ENCODE peak calls at places on chromosomes 2 and 18, in four cellular contexts. L is cardiac fibroblast, D is GM12864, R is neural crest cell. A is an unnamed sample.

GRCh38 chr2:15119722-15120175 is 441.4 kb downstream of the NBAS start:
- DNase-seq in D (no peak), L (no peak), R (no peak), A (no peak)

GRCh38 chr2:151029406-151030157 is 232.1 kb downstream of the RBM43 start:
- DNase-seq in L (peak; percentile 82), D (no peak), R (no peak), A (no peak)

GRCh38 chr2:39632871-39633270 is 32.8 kb upstream of the TMEM178A start:
- DNase-seq in D (no peak), R (no peak), L (peak; percentile 93), A (no peak)

GRCh38 chr2:19607400-19607799 is 249.0 kb upstream of the OSR1 start:
- DNase-seq in L (peak; percentile 47), D (no peak), R (no peak), A (no peak)

GRCh38 chr2:75064691-75065396 is 106.4 kb downstream of the POLE4 start:
- DNase-seq in D (peak; percentile 27), R (peak; percentile 67), L (peak; percentile 69), A (peak; percentile 62)

GRCh38 chr18:28125051-28125450 is 51.9 kb downstream of the CDH2 start:
- DNase-seq in L (peak; percentile 39), D (no peak), R (no peak), A (no peak)

GRCh38 chr2:96882230-96882629 is 12.3 kb upstream of the SEMA4C start:
- DNase-seq in L (no peak), R (no peak), D (no peak), A (no peak)

GRCh38 chr18:63320690-63321265 is 1.2 kb upstream of the BCL2 start:
- DNase-seq in L (peak; percentile 45), D (no peak), R (peak; percentile 18), A (peak; percentile 58)

GRCh38 chr2:234703258-234703657 is 206.4 kb upstream of the ARL4C start:
- DNase-seq in D (no peak), R (no peak), L (no peak), A (no peak)

GRCh38 chr2:17830053-17831034 is 14.1 kb downstream of the MSGN1 start:
- DNase-seq in L (peak; percentile 76), D (no peak), R (peak; percentile 89), A (peak; percentile 75)

GRCh38 chr2:85840091-85840490 is 48.7 kb downstream of the ST3GAL5 start:
- DNase-seq in R (no peak), D (no peak), L (no peak), A (no peak)

GRCh38 chr2:197054437-197054836 is 127.9 kb upstream of the PGAP1 start:
- DNase-seq in R (no peak), D (no peak), L (peak; percentile 7), A (no peak)

GRCh38 chr18:12254820-12255511 is 805 bp downstream of the CIDEA start:
- DNase-seq in L (no peak), R (no peak), D (no peak), A (no peak)

GRCh38 chr2:165390875-165391274 is 78.6 kb upstream of the CSRNP3 start:
- DNase-seq in R (no peak), L (no peak), D (no peak), A (no peak)

GRCh38 chr2:54722641-54723299 is 692 bp upstream of the EML6 start:
- DNase-seq in D (no peak), L (peak; percentile 75), R (no peak), A (peak; percentile 14)

GRCh38 chr2:7900593-7900992 is 781.3 kb upstream of the ID2 start:
- DNase-seq in R (no peak), D (no peak), L (no peak), A (no peak)

GRCh38 chr18:42707080-42707479 is 408.4 kb downstream of the RIT2 start:
- DNase-seq in R (no peak), D (no peak), L (no peak), A (no peak)

GRCh38 chr2:73489053-73489452 is 103.4 kb downstream of the ALMS1 start:
- DNase-seq in R (no peak), D (peak; percentile 10), L (no peak), A (peak; percentile 31)

GRCh38 chr2:124978597-124978996 is 953.5 kb downstream of the CNTNAP5 start:
- DNase-seq in R (no peak), D (no peak), L (no peak), A (no peak)

GRCh38 chr2:1600191-1601063 is 143.9 kb downstream of the PXDN start:
- DNase-seq in L (no peak), R (no peak), D (no peak), A (no peak)

GRCh38 chr2:57207191-57207590 is 839.4 kb upstream of the VRK2 start:
- DNase-seq in D (no peak), L (peak; percentile 15), R (no peak), A (no peak)

GRCh38 chr2:100205128-100205527 is 62.7 kb upstream of the AFF3 start:
- DNase-seq in L (no peak), R (no peak), D (no peak), A (no peak)

GRCh38 chr18:2655954-2656236 is 369 bp downstream of the SMCHD1 start:
- DNase-seq in L (no peak), R (no peak), D (no peak), A (no peak)

GRCh38 chr18:2656237-2657042 is 914 bp downstream of the SMCHD1 start:
- DNase-seq in L (peak; percentile 45), D (no peak), R (no peak), A (no peak)

GRCh38 chr18:2654105-2654827 is 1.3 kb upstream of the SMCHD1 start:
- DNase-seq in L (peak; percentile 26), D (no peak), R (no peak), A (no peak)

GRCh38 chr18:2654828-2655152 is 736 bp upstream of the SMCHD1 start:
- DNase-seq in R (no peak), D (no peak), L (no peak), A (no peak)

DNA sequence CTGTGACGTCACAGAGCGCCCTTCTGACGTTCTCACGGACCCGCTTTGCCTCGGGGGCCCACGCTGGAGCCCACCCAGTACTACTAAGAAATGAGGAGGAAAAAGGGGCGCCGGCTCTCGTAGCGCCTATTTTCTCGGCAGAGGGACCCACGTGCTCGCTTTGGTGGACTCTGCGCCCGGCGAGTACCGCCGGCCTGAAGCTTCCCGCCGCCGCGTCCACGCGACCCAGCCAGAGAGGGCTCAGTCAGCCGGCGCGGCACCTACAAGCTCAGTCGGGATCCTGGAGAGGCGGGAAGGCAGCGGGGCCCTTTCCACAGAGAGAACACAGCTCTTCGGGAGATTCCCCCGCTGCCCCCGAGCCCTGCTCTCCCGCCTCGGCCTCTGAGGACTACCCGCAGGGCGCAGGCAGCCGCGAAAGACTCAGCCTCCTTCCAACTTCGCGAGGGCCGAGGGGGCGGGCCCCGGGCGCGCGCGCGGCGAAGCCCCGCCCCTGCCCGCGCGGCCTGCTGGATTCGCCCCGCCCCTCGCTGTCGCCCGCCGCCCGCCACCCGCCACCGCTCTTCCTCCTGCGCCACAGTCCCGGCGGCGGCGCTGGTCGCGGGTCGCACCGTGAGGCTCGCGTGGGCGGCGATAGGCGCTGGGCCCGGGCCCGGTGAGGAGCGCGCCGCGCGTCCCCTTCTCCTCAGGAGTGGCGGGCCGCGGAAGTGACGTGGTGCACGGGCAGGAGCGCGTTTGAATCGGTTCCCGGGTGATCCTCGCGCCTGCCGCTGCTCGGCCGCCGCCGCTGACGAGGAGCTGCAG is at the start of gene SMCHD1:
- DNase-seq in L (peak; percentile 74), D (no peak), R (peak; percentile 72), A (peak; percentile 90)
- TF ChIP-seq CTCF in L (no peak), D (no peak), R (no peak), A (peak; percentile 5)

GRCh38 chr2:78861546-78861945 is 164.0 kb upstream of the REG3G start:
- DNase-seq in R (no peak), D (no peak), L (peak; percentile 1), A (peak; percentile 13)
- TF ChIP-seq CTCF in R (peak; percentile 69), D (peak; percentile 33), L (peak; percentile 19), A (peak; percentile 26)

GRCh38 chr2:30686000-30686399 is 121.2 kb downstream of the CAPN13 start:
- DNase-seq in L (no peak), D (no peak), R (peak; percentile 15), A (no peak)
- TF ChIP-seq CTCF in L (peak; percentile 30), D (peak; percentile 47), R (no peak), A (no peak)

GRCh38 chr2:172996387-172996961 is 79.2 kb upstream of the MAP3K20 start:
- DNase-seq in D (no peak), L (peak; percentile 53), R (no peak), A (no peak)

GRCh38 chr2:172993924-172994717 is 81.5 kb upstream of the MAP3K20 start:
- DNase-seq in L (no peak), D (no peak), R (no peak), A (no peak)

GRCh38 chr2:172998547-172998946 is 77.1 kb upstream of the MAP3K20 start:
- DNase-seq in D (no peak), R (no peak), L (no peak), A (no peak)

GRCh38 chr2:172997031-172997430 is 78.6 kb upstream of the MAP3K20 start:
- DNase-seq in D (no peak), R (no peak), L (peak; percentile 28), A (no peak)

GRCh38 chr2:172995323-172996244 is 80.1 kb upstream of the MAP3K20 start:
- DNase-seq in L (peak; percentile 85), R (no peak), D (no peak), A (no peak)
- TF ChIP-seq CTCF in L (peak; percentile 14), R (no peak), D (no peak), A (no peak)

GRCh38 chr18:10490401-10491289 is 35.2 kb upstream of the NAPG start:
- DNase-seq in D (peak; percentile 52), R (no peak), L (no peak), A (peak; percentile 70)
- TF ChIP-seq CTCF in D (peak; percentile 79), R (peak; percentile 34), L (no peak), A (peak; percentile 41)

DNA sequence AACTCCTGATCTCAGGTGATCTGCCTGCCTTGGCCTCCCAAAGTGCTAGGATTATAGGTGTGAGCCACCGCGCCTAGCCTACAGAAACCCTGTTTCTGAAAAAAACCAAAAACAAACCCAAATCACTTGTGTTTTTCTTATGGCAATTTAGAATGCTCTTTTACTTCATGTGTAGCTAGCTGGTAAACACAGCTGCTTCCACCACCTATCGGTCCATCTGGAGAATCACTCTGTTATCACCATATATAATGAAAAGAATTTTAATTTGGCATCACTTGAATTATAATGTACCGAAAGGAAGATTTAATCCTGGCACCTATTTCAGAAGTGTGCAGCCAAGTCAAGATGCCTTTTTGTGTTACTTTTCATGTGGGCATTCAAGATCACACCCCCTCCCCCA is 86.5 kb upstream of the ITGB6 start:
- DNase-seq in R (no peak), L (no peak), D (no peak), A (no peak)
- TF ChIP-seq CTCF in R (no peak), L (no peak), D (no peak), A (no peak)

GRCh38 chr18:45733535-45733934 is 9.6 kb downstream of the SLC14A1 start:
- DNase-seq in D (no peak), R (no peak), L (no peak), A (no peak)
- TF ChIP-seq CTCF in D (no peak), R (no peak), L (no peak), A (no peak)

GRCh38 chr18:6874316-6874715 is 144.8 kb downstream of the ARHGAP28 start:
- DNase-seq in R (no peak), D (no peak), L (peak; percentile 28), A (no peak)
- TF ChIP-seq CTCF in R (no peak), D (no peak), L (peak; percentile 4), A (no peak)

A was measured in GM10248.